ENCODE peak calls at places on chromosomes 5 and 9, in six cellular contexts. B is left ventricle myocardium inferior; I is stimulated activated CD8-positive, alpha-beta memory T cell treated with anti-CD3 and anti-CD28 coated beads, Interleukin-15, amount 100 ng/mL, for 1 hour; D is HFF-Myc; U is glutamatergic neuron; F is adrenal gland. O is an unnamed sample.

GRCh38 chr5:122591828-122592227 is 183.1 kb upstream of the SNX2 start:
- DNase-seq in U (no peak), I (no peak), D (no peak), B (no peak), F (no peak), O (no peak)

GRCh38 chr5:30804739-30805313 is 388.7 kb upstream of the CDH6 start:
- DNase-seq in U (no peak), D (no peak), B (no peak), I (no peak), F (no peak), O (no peak)

GRCh38 chr9:1366300-1366699 is 316.1 kb downstream of the DMRT2 start:
- DNase-seq in B (no peak), F (no peak), I (no peak), D (no peak), U (no peak), O (no peak)

GRCh38 chr9:33187519-33188218 is 20.5 kb upstream of the B4GALT1 start:
- DNase-seq in D (no peak), B (peak), I (no peak), U (no peak), F (no peak), O (no peak)

GRCh38 chr5:39980056-39980455 is 555.3 kb upstream of the DAB2 start:
- DNase-seq in U (no peak), I (no peak), F (no peak), D (no peak), B (no peak), O (no peak)

GRCh38 chr5:8845316-8845715 is 700.6 kb downstream of the SEMA5A start:
- DNase-seq in I (no peak), B (no peak), D (no peak), F (no peak), U (no peak), O (no peak)

GRCh38 chr5:1006656-1007071 is 1.9 kb upstream of the NKD2 start:
- DNase-seq in U (no peak), D (no peak), I (no peak), F (peak), B (peak), O (no peak)

GRCh38 chr5:96254980-96255681 is 177.9 kb downstream of the PCSK1 start:
- DNase-seq in U (no peak), I (no peak), B (no peak), F (no peak), D (peak), O (no peak)

GRCh38 chr5:128491291-128491690 is 46.8 kb downstream of the FBN2 start:
- DNase-seq in D (no peak), B (no peak), I (no peak), U (no peak), F (no peak), O (no peak)

GRCh38 chr5:130526708-130527107 is 622.4 kb downstream of the CHSY3 start:
- DNase-seq in B (no peak), U (no peak), F (no peak), D (no peak), I (no peak), O (no peak)

GRCh38 chr5:132427285-132428146 is 58.0 kb downstream of the SLC22A5 start:
- DNase-seq in F (peak), U (peak), I (peak), D (no peak), B (peak), O (no peak)

GRCh38 chr9:131892162-131892707 is 152.4 kb upstream of the RAPGEF1 start:
- DNase-seq in B (no peak), F (no peak), I (no peak), D (no peak), U (no peak), O (no peak)

GRCh38 chr5:140261403-140262171 is 41.3 kb downstream of the PFDN1 start:
- DNase-seq in F (peak), B (peak), D (peak), I (no peak), U (no peak), O (peak)

GRCh38 chr5:111308951-111309350 is 84.8 kb downstream of the CAMK4 start:
- DNase-seq in F (no peak), B (no peak), I (no peak), D (no peak), U (no peak), O (no peak)

GRCh38 chr9:114209151-114209550 is 53.8 kb downstream of the COL27A1 start:
- DNase-seq in I (no peak), U (no peak), B (no peak), D (no peak), F (no peak), O (no peak)

GRCh38 chr5:10825897-10826644 is 65.0 kb upstream of the DAP start:
- DNase-seq in U (no peak), B (no peak), F (no peak), D (no peak), I (no peak), O (no peak)

GRCh38 chr5:74409166-74409706 is 231.3 kb downstream of the ENC1 start:
- DNase-seq in U (no peak), D (no peak), B (no peak), F (no peak), I (no peak), O (no peak)

GRCh38 chr5:177494356-177495195 is 2.8 kb downstream of the PDLIM7 start:
- DNase-seq in D (peak), I (no peak), F (peak), B (peak), U (no peak), O (no peak)

GRCh38 chr5:80184235-80185023 is 71.4 kb downstream of the SERINC5 start:
- DNase-seq in B (no peak), I (no peak), U (no peak), D (no peak), F (no peak), O (no peak)

GRCh38 chr9:1554123-1555045 is 460.8 kb upstream of the SMARCA2 start:
- DNase-seq in F (no peak), U (no peak), B (no peak), D (no peak), I (no peak), O (no peak)

GRCh38 chr9:112945620-112946208 is 55.0 kb upstream of the SLC46A2 start:
- DNase-seq in U (no peak), F (no peak), B (no peak), I (no peak), D (no peak), O (no peak)

GRCh38 chr9:18457498-18457897 is 16.5 kb upstream of the ADAMTSL1 start:
- DNase-seq in D (no peak), U (no peak), F (no peak), I (no peak), B (no peak), O (no peak)

GRCh38 chr9:12968093-12968492 is 193.3 kb downstream of the LURAP1L start:
- DNase-seq in D (peak), B (no peak), F (no peak), I (no peak), U (no peak), O (no peak)

GRCh38 chr9:121447341-121447834 is 52.3 kb downstream of the GGTA1 start:
- DNase-seq in I (no peak), U (no peak), D (peak), F (no peak), B (no peak), O (no peak)

GRCh38 chr5:113678924-113679575 is 165.6 kb downstream of the YTHDC2 start:
- DNase-seq in F (no peak), B (no peak), D (peak), U (no peak), I (no peak), O (peak)

GRCh38 chr9:14779566-14780022 is 57.1 kb upstream of the CER1 start:
- DNase-seq in F (peak), U (no peak), B (no peak), D (no peak), I (no peak), O (no peak)

GRCh38 chr5:141180313-141180712 is 1.9 kb upstream of the PCDHB16 start:
- DNase-seq in U (no peak), B (no peak), I (no peak), D (no peak), F (no peak), O (no peak)

GRCh38 chr9:77978086-77978781 is 53.4 kb downstream of the GNAQ start:
- DNase-seq in B (no peak), F (no peak), I (no peak), U (no peak), D (no peak), O (no peak)

GRCh38 chr5:57368010-57368409 is 114.6 kb downstream of the ACTBL2 start:
- DNase-seq in B (no peak), U (no peak), I (no peak), F (no peak), D (peak), O (no peak)

GRCh38 chr9:26131891-26132290 is 453.6 kb upstream of the TUSC1 start:
- DNase-seq in U (no peak), B (no peak), I (no peak), F (no peak), D (no peak), O (no peak)

GRCh38 chr5:112253478-112254250 is 165.4 kb downstream of the EPB41L4A start:
- DNase-seq in I (no peak), D (no peak), B (peak), F (peak), U (no peak), O (no peak)

GRCh38 chr5:76074487-76074886 is 8.7 kb upstream of the SV2C start:
- DNase-seq in I (no peak), U (peak), D (no peak), F (no peak), B (no peak), O (no peak)

GRCh38 chr5:132055808-132056609 is 4.4 kb upstream of the IL3 start:
- DNase-seq in I (peak), B (peak), F (peak), U (peak), D (no peak), O (no peak)

GRCh38 chr5:133969654-133970324 is 1.4 kb upstream of the C5orf15 start:
- DNase-seq in U (no peak), D (no peak), I (no peak), B (no peak), F (peak), O (no peak)

GRCh38 chr5:38719916-38720315 is 125.9 kb upstream of the OSMR start:
- DNase-seq in F (no peak), B (no peak), U (no peak), I (no peak), D (peak), O (no peak)